ENCODE peak calls at places on chromosomes 11 and 22, in nine cellular contexts. Z is fibroblast of mammary gland, Y is endothelial cell, F is gastrocnemius medialis, P is HL-60, C is prostate gland, G is PC-3, V is OCI-LY7, Q is Peyer's patch. I is an unnamed sample.

GRCh38 chr22:48779661-48780596 is 1047.7 kb downstream of the BRD1 start:
- DNase-seq in Z (no peak), Q (no peak), V (no peak), C (no peak), P (no peak), Y (no peak), F (no peak), G (no peak), I (no peak)

GRCh38 chr11:133830931-133831907 is 14.1 kb downstream of the SPATA19 start:
- DNase-seq in F (no peak), G (no peak), Z (no peak), Q (no peak), C (no peak), Y (no peak), V (no peak), P (no peak), I (no peak)

GRCh38 chr11:19727246-19727645 is 14.6 kb downstream of the NAV2 start:
- DNase-seq in Q (no peak), Y (no peak), V (no peak), F (no peak), C (no peak), G (no peak), Z (peak; percentile 79), P (no peak), I (no peak)

GRCh38 chr22:20021196-20022181 is 579 bp downstream of the TANGO2 start:
- DNase-seq in P (peak; percentile 9), V (peak; percentile 14), C (peak; percentile 52), Y (no peak), F (peak; percentile 88), Q (peak; percentile 59), G (peak; percentile 46), Z (peak; percentile 64), I (no peak)

GRCh38 chr11:72589802-72590761 is 84.1 kb downstream of the PDE2A start:
- DNase-seq in V (peak; percentile 37), Q (peak; percentile 70), Y (peak; percentile 77), F (no peak), G (peak; percentile 31), C (no peak), Z (peak; percentile 18), P (peak; percentile 43), I (no peak)

GRCh38 chr22:48889209-48889830 is 938.4 kb downstream of the BRD1 start:
- DNase-seq in Y (no peak), Q (peak; percentile 13), F (no peak), Z (no peak), C (no peak), P (no peak), G (no peak), V (no peak), I (no peak)

GRCh38 chr11:2525166-2525861 is 80.5 kb downstream of the KCNQ1 start:
- DNase-seq in P (no peak), F (peak; percentile 0), Y (peak; percentile 3), C (no peak), Z (no peak), V (no peak), G (no peak), Q (peak; percentile 46), I (no peak)

GRCh38 chr11:129313588-129314288 is 61.9 kb upstream of the BARX2 start:
- DNase-seq in Z (peak; percentile 19), C (no peak), G (no peak), F (no peak), P (no peak), Y (no peak), Q (no peak), V (no peak), I (no peak)

GRCh38 chr11:74837191-74837590 is 88.5 kb downstream of the RNF169 start:
- DNase-seq in Q (no peak), F (no peak), G (no peak), P (no peak), C (no peak), V (no peak), Y (no peak), Z (no peak), I (no peak)

GRCh38 chr11:121829159-121829643 is 286.8 kb downstream of the BLID start:
- DNase-seq in Q (no peak), F (peak; percentile 3), P (no peak), C (no peak), V (no peak), Y (no peak), Z (peak; percentile 100), G (peak; percentile 85), I (peak; percentile 7)

GRCh38 chr22:43448048-43448447 is 36.2 kb downstream of the MPPED1 start:
- DNase-seq in Y (no peak), P (no peak), Q (no peak), Z (no peak), F (no peak), C (no peak), V (no peak), G (no peak), I (no peak)

GRCh38 chr11:2651826-2652237 is 48.0 kb downstream of the KCNQ1OT1 start:
- DNase-seq in P (no peak), V (no peak), G (no peak), Z (no peak), C (no peak), Y (no peak), F (no peak), Q (no peak), I (no peak)

GRCh38 chr11:3822312-3822711 is 14.0 kb downstream of the PGAP2 start:
- DNase-seq in G (no peak), Y (no peak), Q (no peak), C (no peak), P (no peak), V (no peak), F (no peak), Z (no peak), I (no peak)

DNA sequence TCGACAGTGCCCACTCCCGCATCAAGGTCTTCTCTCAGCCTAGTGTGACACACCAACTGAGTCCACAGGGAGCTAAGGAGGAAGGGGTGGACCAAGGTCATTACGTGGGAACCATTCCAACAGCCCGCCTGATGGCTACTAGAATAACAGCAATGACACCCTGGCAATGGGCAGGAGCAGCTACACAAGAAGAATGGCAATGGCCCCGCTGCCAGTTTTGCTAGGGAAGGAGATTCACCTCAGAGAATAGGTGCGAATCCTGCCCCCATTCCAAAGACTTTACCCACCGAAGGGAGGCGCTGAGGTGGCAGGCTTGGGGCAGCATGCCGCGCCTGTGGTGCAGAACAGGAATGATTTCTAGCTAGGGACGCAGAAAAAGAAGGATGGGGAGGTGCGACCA is 9.1 kb downstream of the WT1 start:
- DNase-seq in P (no peak), V (no peak), F (no peak), Y (peak; percentile 5), C (no peak), Q (no peak), G (no peak), Z (no peak), I (no peak)
- TF ChIP-seq CTCF in P (no peak), V (no peak), F (no peak), Y (no peak), C (no peak), Q (no peak), G (no peak), Z (no peak), I (no peak)

DNA sequence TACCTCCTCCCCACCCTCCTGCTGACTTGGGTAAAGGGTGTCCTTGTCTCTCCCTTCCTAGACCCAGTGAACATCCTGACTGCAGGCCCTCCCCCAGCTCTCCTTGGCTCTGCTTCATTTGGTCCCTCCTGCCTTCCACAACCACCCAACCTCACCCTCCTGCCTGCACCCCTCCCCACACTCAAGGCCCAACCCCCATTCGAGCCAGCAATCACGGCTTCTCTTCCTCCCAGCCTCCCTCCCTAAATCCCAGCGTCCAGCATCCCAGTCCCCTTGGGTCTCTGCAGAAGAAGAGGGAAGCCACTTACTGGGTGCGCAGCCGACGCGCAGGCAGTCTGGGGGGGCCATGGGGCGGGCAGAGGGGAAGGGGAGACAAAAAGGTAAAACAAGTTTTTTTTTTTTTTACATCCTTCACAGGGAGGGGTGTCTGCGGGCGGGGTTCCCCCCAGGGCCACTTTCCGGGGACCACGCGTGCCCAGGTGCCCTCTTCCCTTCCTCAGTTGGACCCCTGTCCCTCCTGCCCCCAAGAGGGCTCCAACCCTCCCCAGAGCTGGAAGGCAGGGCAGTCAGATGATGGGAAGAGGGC is 62.5 kb downstream of the SLC22A12 start:
- DNase-seq in Y (no peak), F (no peak), C (no peak), G (no peak), Z (no peak), Q (no peak), V (no peak), P (no peak), I (no peak)
- TF ChIP-seq CTCF in Y (no peak), F (no peak), C (no peak), G (no peak), Z (no peak), Q (no peak), V (peak; percentile 23), P (no peak), I (no peak)

DNA sequence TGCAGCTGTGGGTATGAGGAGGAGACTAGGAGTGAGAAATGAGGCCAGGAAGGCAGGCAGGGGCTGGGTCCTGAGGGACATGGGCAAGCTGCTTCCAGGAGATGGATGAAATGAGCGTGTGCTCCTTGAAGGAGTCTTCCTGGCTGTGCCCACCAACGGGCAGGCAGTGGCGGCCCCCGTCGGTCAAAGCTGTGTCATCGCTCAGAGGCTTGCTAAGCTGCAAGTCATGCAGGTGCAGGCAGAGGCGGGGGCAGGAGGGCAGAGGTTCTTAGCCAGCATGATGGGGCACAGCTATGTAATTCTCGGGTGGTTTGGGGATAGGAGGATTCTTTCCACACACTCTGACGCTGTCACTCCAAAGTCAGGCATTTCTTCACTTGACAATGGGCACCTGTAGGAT is 12.5 kb upstream of the PEX26 start:
- DNase-seq in G (peak; percentile 44), Z (no peak), P (no peak), C (no peak), Y (no peak), Q (no peak), V (peak; percentile 74), F (no peak), I (no peak)
- TF ChIP-seq CTCF in G (no peak), Z (no peak), P (no peak), C (no peak), Y (no peak), Q (no peak), V (peak; percentile 60), F (no peak), I (no peak)

GRCh38 chr22:36756031-36756430 is 19.9 kb downstream of the IFT27 start:
- DNase-seq in F (no peak), Y (no peak), C (no peak), Z (no peak), Q (peak; percentile 37), P (no peak), G (no peak), V (no peak), I (no peak)
- TF ChIP-seq CTCF in F (no peak), Y (no peak), C (no peak), Z (no peak), Q (no peak), P (no peak), G (no peak), V (no peak), I (no peak)

GRCh38 chr22:31243339-31244043 is 31.4 kb downstream of the LIMK2 start:
- DNase-seq in Y (no peak), Q (no peak), V (no peak), C (no peak), P (no peak), F (peak; percentile 60), Z (no peak), G (peak; percentile 43), I (no peak)
- TF ChIP-seq CTCF in Y (no peak), Q (no peak), V (no peak), C (no peak), P (no peak), F (no peak), Z (no peak), G (peak; percentile 40), I (no peak)

DNA sequence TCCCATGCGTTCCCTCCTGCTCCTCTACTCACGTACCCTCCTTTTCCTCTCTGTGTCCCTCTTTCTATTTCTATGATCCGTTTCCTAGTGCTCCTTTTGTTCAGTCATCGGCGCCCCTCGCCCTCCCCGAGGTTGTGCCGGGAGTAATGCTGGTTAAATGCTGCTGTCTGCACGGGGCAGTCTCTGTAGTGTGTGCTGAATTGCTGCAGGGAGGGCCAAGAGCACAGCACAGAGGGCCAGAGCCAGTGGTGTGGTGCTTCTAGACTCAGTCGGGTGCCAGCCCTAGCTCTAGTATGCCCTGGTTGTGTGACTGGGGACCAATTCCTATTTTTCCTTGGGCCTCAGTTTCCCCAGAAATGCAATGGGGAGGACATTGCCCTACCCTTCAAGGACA is 98.3 kb downstream of the PKNOX2 start:
- DNase-seq in V (no peak), G (no peak), Y (no peak), Q (no peak), F (no peak), Z (no peak), P (no peak), C (no peak), I (no peak)
- TF ChIP-seq CTCF in V (no peak), G (no peak), Y (no peak), Q (no peak), F (no peak), Z (no peak), P (no peak), C (no peak), I (no peak)

I was measured in thoracic aorta.